ENCODE peak calls at places on chromosomes 4 and X, in five cellular contexts. T is GM23338, B is SK-N-SH, V is GM23248, G is OCI-LY7. L is an unnamed sample.

GRCh38 chr4:139018501-139018900 is 2.9 kb downstream of the NOCT start:
- DNase-seq in T (no peak), V (peak), G (no peak), B (no peak), L (no peak)

GRCh38 chr4:117527601-117528000 is 442.2 kb upstream of the TRAM1L1 start:
- DNase-seq in G (no peak), B (no peak), T (no peak), V (no peak), L (no peak)

GRCh38 chrX:48467331-48467761 is 2.7 kb downstream of the SLC38A5 start:
- DNase-seq in G (no peak), B (no peak), V (peak), T (peak), L (no peak)

GRCh38 chrX:72685810-72686465 is 28.2 kb downstream of the PHKA1 start:
- DNase-seq in T (no peak), B (no peak), G (no peak), V (peak), L (no peak)

GRCh38 chrX:41730101-41730500 is 6.1 kb downstream of the GPR82 start:
- DNase-seq in T (no peak), V (peak), B (no peak), G (no peak), L (no peak)

GRCh38 chr4:15153662-15154061 is 151.4 kb downstream of the CPEB2 start:
- DNase-seq in B (no peak), G (no peak), T (no peak), V (no peak), L (no peak)

GRCh38 chrX:12950851-12951589 is 23.9 kb upstream of the TMSB4X start:
- DNase-seq in G (peak), T (peak), B (peak), V (peak), L (peak)

GRCh38 chrX:119753001-119753400 is 5.4 kb upstream of the SOWAHD start:
- DNase-seq in V (no peak), B (no peak), T (peak), G (no peak), L (no peak)

GRCh38 chrX:139784788-139785187 is 76.8 kb upstream of the MCF2 start:
- DNase-seq in V (no peak), T (no peak), B (no peak), G (no peak), L (no peak)

GRCh38 chr4:145545538-145546224 is 64.0 kb downstream of the SMAD1 start:
- DNase-seq in B (no peak), V (peak), G (no peak), T (no peak), L (no peak)

GRCh38 chr4:15436515-15436914 is 8.7 kb downstream of the C1QTNF7 start:
- DNase-seq in B (peak), T (no peak), V (peak), G (no peak), L (no peak)

GRCh38 chr4:17055788-17056187 is 157.3 kb upstream of the LDB2 start:
- DNase-seq in T (no peak), G (no peak), V (peak), B (no peak), L (no peak)

GRCh38 chr4:72375050-72375736 is 193.8 kb downstream of the ADAMTS3 start:
- DNase-seq in T (no peak), B (no peak), G (no peak), V (peak), L (no peak)

GRCh38 chr4:149980941-149981340 is 97.3 kb upstream of the DCLK2 start:
- DNase-seq in G (peak), V (peak), B (peak), T (peak), L (peak)

GRCh38 chr4:2253160-2254084 is 8.5 kb downstream of the MXD4 start:
- DNase-seq in V (no peak), B (peak), G (no peak), T (no peak), L (no peak)

GRCh38 chr4:169063441-169063840 is 53.4 kb upstream of the CBR4 start:
- DNase-seq in B (no peak), V (no peak), G (no peak), T (no peak), L (no peak)

GRCh38 chrX:72634321-72634720 is 61.7 kb upstream of the HDAC8 start:
- DNase-seq in B (no peak), T (no peak), G (no peak), V (no peak), L (no peak)

GRCh38 chrX:45295587-45295986 is 94.9 kb upstream of the DIPK2B start:
- DNase-seq in V (peak), G (no peak), B (no peak), T (no peak), L (no peak)

GRCh38 chrX:72081605-72082320 is 50.0 kb downstream of the RTL5 start:
- DNase-seq in T (no peak), B (peak), G (no peak), V (no peak), L (no peak)

GRCh38 chrX:154534526-154535322 is 11.9 kb downstream of the G6PD start:
- DNase-seq in G (peak), V (peak), T (peak), B (peak), L (peak)

GRCh38 chr4:173490817-173491518 is 39.1 kb downstream of the HAND2 start:
- DNase-seq in G (no peak), V (peak), B (no peak), T (no peak), L (no peak)

GRCh38 chrX:115892787-115893671 is 277.5 kb upstream of the AGTR2 start:
- DNase-seq in B (peak), G (no peak), T (peak), V (peak), L (peak)

GRCh38 chr4:143337600-143338287 is 1.1 kb downstream of the GAB1 start:
- DNase-seq in G (peak), V (peak), T (peak), B (peak), L (peak)

GRCh38 chr4:42331914-42332368 is 65.3 kb upstream of the SHISA3 start:
- DNase-seq in T (no peak), B (no peak), V (peak), G (no peak), L (no peak)

GRCh38 chrX:4547218-4547836 is 833.9 kb upstream of the PRKX start:
- DNase-seq in V (peak), T (peak), G (peak), B (peak), L (peak)

GRCh38 chr4:88880501-88881226 is 176.3 kb downstream of the FAM13A start:
- DNase-seq in V (no peak), G (no peak), T (no peak), B (no peak), L (no peak)

GRCh38 chr4:110614981-110615365 is 7.9 kb downstream of the PITX2 start:
- DNase-seq in G (no peak), B (no peak), V (no peak), T (peak), L (peak)

GRCh38 chr4:157994863-157995262 is 178.0 kb downstream of the GASK1B start:
- DNase-seq in G (no peak), V (peak), B (no peak), T (no peak), L (peak)

GRCh38 chr4:150579591-150580234 is 2.2 kb upstream of the MAB21L2 start:
- DNase-seq in V (peak), B (peak), T (peak), G (no peak), L (peak)

GRCh38 chr4:19739101-19739651 is 512.5 kb upstream of the SLIT2 start:
- DNase-seq in V (peak), G (no peak), T (no peak), B (no peak), L (no peak)

GRCh38 chr4:184059099-184059498 is 154.0 kb downstream of the STOX2 start:
- DNase-seq in T (no peak), G (no peak), B (no peak), V (no peak), L (no peak)

GRCh38 chrX:13448941-13449340 is 120.5 kb upstream of the EGFL6 start:
- DNase-seq in V (no peak), G (no peak), T (no peak), B (no peak), L (no peak)

GRCh38 chr4:88737304-88738015 is 39.8 kb upstream of the NAP1L5 start:
- DNase-seq in T (peak), V (no peak), B (no peak), G (no peak), L (peak)

GRCh38 chr4:5144384-5144783 is 93.1 kb downstream of the STK32B start:
- DNase-seq in T (no peak), V (no peak), G (no peak), B (no peak), L (no peak)

GRCh38 chr4:104752337-104752736 is 257.6 kb upstream of the CXXC4 start:
- DNase-seq in G (no peak), V (no peak), B (no peak), T (no peak), L (no peak)

GRCh38 chr4:84499065-84499982 is at the start of gene NKX6-1:
- DNase-seq in G (no peak), T (peak), B (peak), V (peak), L (peak)

GRCh38 chrX:38798956-38799355 is 2.3 kb upstream of the MID1IP1 start:
- DNase-seq in G (no peak), V (peak), T (no peak), B (no peak), L (no peak)

GRCh38 chr4:184422378-184422777 is 52.0 kb downstream of the IRF2 start:
- DNase-seq in T (no peak), G (no peak), V (no peak), B (no peak), L (no peak)

GRCh38 chr4:3046149-3046548 is 28.2 kb downstream of the HTT-AS start:
- DNase-seq in G (peak), T (no peak), V (no peak), B (no peak), L (no peak)

GRCh38 chr4:3361406-3361805 is 68.6 kb downstream of the RGS12 start:
- DNase-seq in T (no peak), B (no peak), G (no peak), V (no peak), L (no peak)

GRCh38 chr4:39348371-39349265 is 17.5 kb downstream of the RFC1 start:
- DNase-seq in V (peak), T (no peak), B (no peak), G (no peak), L (no peak)

GRCh38 chr4:39357002-39357401 is 9.2 kb downstream of the RFC1 start:
- DNase-seq in B (no peak), V (no peak), G (peak), T (no peak), L (peak)

GRCh38 chr4:39354178-39354503 is 12.0 kb downstream of the RFC1 start:
- DNase-seq in T (no peak), V (no peak), B (no peak), G (no peak), L (no peak)

GRCh38 chr4:39349326-39349725 is 16.8 kb downstream of the RFC1 start:
- DNase-seq in V (no peak), B (no peak), T (no peak), G (no peak), L (no peak)

GRCh38 chr4:39353478-39354177 is 12.5 kb downstream of the RFC1 start:
- DNase-seq in T (no peak), V (peak), B (peak), G (peak), L (no peak)
- TF ChIP-seq EZH2phosphoT487 in T (no peak), V (no peak), B (no peak), G (no peak), L (no peak)

GRCh38 chr4:81663368-81663767 is 191.7 kb upstream of the RASGEF1B start:
- DNase-seq in T (no peak), G (no peak), B (no peak), V (no peak), L (no peak)
- H3K27ac ChIP-seq in T (no peak), G (no peak), B (no peak), V (no peak), L (no peak)

GRCh38 chr4:27049101-27049829 is 188.6 kb downstream of the STIM2 start:
- DNase-seq in B (no peak), T (no peak), G (no peak), V (no peak), L (no peak)
- TF ChIP-seq EZH2phosphoT487 in B (no peak), T (no peak), G (no peak), V (no peak), L (no peak)

GRCh38 chrX:109822861-109823260 is 89.8 kb upstream of the ACSL4 start:
- DNase-seq in V (no peak), G (no peak), T (no peak), B (no peak), L (no peak)

DNA sequence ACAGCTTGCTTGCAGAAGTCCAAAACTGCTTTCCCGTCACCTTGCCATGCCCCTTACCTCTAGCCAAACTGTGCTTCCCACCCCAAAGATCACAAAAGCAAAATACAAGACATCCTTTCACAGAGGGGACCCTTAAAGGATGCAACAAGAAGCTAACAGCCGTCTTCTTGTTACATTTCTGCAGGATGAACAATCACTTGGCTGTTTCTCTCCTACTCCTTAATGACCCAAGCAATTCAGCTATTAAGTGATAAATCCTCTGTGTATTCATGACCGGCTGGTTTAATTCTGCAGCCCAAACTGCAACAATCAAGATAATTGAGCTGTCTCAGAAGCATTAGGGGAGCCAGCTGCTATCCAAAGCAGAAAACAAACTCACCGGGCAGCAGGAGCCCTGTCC is 85.9 kb upstream of the ACSL4 start:
- DNase-seq in B (no peak), G (no peak), V (no peak), T (no peak), L (peak)
- H3K27ac ChIP-seq in B (no peak), G (no peak), V (no peak), T (no peak), L (peak)

DNA sequence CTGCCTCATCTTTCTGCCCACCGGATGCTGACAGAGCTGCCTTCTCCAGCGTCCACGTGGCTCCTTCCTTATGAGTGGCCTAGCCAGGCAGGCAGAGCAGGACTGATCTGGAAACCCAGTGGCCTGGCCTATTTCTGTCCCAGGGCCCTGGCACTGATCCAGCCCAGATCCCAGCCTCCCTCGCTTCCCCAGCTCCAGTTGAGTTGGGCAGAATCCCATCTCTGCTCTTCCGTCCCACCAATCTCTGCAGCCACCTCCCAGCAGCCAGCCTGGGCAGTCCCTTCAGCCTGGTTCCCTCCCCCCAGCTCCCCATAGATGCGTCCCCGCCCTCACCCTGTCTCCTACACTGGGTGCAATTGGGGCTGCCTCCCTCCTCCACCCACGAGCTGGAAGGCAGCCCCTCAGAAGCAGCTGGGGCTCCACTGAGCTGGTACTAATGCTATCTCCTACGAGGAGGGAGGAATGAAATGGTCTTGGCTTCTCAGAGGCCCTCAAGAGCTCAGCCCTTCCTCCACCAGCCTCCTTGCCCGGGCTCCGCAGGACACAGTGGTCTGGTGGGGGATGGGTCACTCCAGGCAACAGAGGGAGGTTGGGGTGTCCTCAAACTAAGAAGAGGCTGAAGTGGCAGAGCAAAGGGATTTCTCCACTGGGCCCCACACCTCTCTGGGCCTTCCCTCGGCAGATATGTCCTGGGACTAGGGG is 94.2 kb downstream of the PJA1 start:
- DNase-seq in T (no peak), G (no peak), V (peak), B (peak), L (no peak)
- TF ChIP-seq EZH2phosphoT487 in T (no peak), G (no peak), V (no peak), B (no peak), L (no peak)

GRCh38 chr4:54708339-54709279 is 50.9 kb downstream of the KIT start:
- DNase-seq in B (no peak), V (no peak), T (no peak), G (no peak), L (no peak)
- H3K27ac ChIP-seq in B (no peak), V (no peak), T (no peak), G (no peak), L (no peak)

GRCh38 chr4:47915378-47915777 is 995 bp upstream of the NFXL1 start:
- DNase-seq in G (no peak), B (no peak), V (no peak), T (no peak), L (no peak)
- TF ChIP-seq EZH2phosphoT487 in G (no peak), B (no peak), V (no peak), T (no peak), L (no peak)

GRCh38 chrX:151970027-151970426 is 4.4 kb downstream of the GABRE start:
- DNase-seq in T (no peak), B (no peak), V (no peak), G (no peak), L (no peak)
- H3K27ac ChIP-seq in T (no peak), B (peak), V (peak), G (no peak), L (no peak)